ENCODE peak calls at places on chromosome 22, in six cellular contexts. W is neural crest cell, L is nephron progenitor cell, T is body of pancreas, U is RWPE2, A is astrocyte of the cerebellum. Q is an unnamed sample.

GRCh38 chr22:45968751-45969413 is 8.1 kb downstream of the WNT7B start:
- DNase-seq in W (no peak), L (no peak), T (no peak), U (peak), A (peak), Q (no peak)

GRCh38 chr22:17770180-17771077 is 3.8 kb downstream of the BID start:
- DNase-seq in W (no peak), L (no peak), T (peak), U (no peak), A (no peak), Q (no peak)

GRCh38 chr22:46966495-46966845 is 204.0 kb downstream of the TBC1D22A start:
- DNase-seq in W (no peak), L (no peak), T (no peak), U (no peak), A (no peak), Q (no peak)

GRCh38 chr22:19220867-19221266 is 42.3 kb upstream of the SLC25A1 start:
- DNase-seq in W (no peak), L (no peak), T (no peak), U (no peak), A (no peak), Q (no peak)

GRCh38 chr22:33035276-33035863 is 22.8 kb downstream of the SYN3 start:
- DNase-seq in W (no peak), L (no peak), T (no peak), U (no peak), A (no peak), Q (no peak)

GRCh38 chr22:34080501-34080900 is 160.2 kb upstream of the LARGE1 start:
- DNase-seq in W (no peak), L (no peak), T (no peak), U (no peak), A (no peak), Q (no peak)

GRCh38 chr22:44526431-44527115 is 28.5 kb upstream of the RTL6 start:
- DNase-seq in W (no peak), L (no peak), T (no peak), U (no peak), A (no peak), Q (no peak)

GRCh38 chr22:46262449-46263207 is 515 bp downstream of the PKDREJ start:
- DNase-seq in W (peak), L (peak), T (peak), U (no peak), A (no peak), Q (peak)

GRCh38 chr22:40932396-40932795 is 18.8 kb upstream of the RBX1 start:
- DNase-seq in W (no peak), L (no peak), T (no peak), U (no peak), A (no peak), Q (no peak)

GRCh38 chr22:35306350-35306967 is 6.8 kb downstream of the TOM1 start:
- DNase-seq in W (no peak), L (peak), T (no peak), U (no peak), A (no peak), Q (no peak)

GRCh38 chr22:25062378-25063095 is 110.0 kb downstream of the KIAA1671 start:
- DNase-seq in W (no peak), L (no peak), T (no peak), U (no peak), A (no peak), Q (no peak)

GRCh38 chr22:47164514-47165337 is 402.3 kb downstream of the TBC1D22A start:
- DNase-seq in W (peak), L (peak), T (peak), U (no peak), A (no peak), Q (peak)

GRCh38 chr22:39928556-39929401 is 27.9 kb downstream of the GRAP2 start:
- DNase-seq in W (no peak), L (no peak), T (no peak), U (no peak), A (no peak), Q (no peak)

GRCh38 chr22:19901577-19902244 is 39.9 kb upstream of the COMT start:
- DNase-seq in W (no peak), L (no peak), T (no peak), U (no peak), A (no peak), Q (no peak)

GRCh38 chr22:24982301-24983056 is 30.0 kb downstream of the KIAA1671 start:
- DNase-seq in W (no peak), L (no peak), T (no peak), U (no peak), A (no peak), Q (no peak)

GRCh38 chr22:31776231-31776630 is 22.4 kb downstream of the DEPDC5 start:
- DNase-seq in W (no peak), L (no peak), T (no peak), U (no peak), A (no peak), Q (no peak)

GRCh38 chr22:20013382-20013871 is 3.2 kb downstream of the ARVCF start:
- DNase-seq in W (peak), L (peak), T (peak), U (no peak), A (no peak), Q (peak)

GRCh38 chr22:40237788-40238424 is 60.2 kb downstream of the TNRC6B start:
- DNase-seq in W (no peak), L (no peak), T (no peak), U (no peak), A (no peak), Q (no peak)

GRCh38 chr22:27050771-27051170 is 393.4 kb downstream of the MIAT start:
- DNase-seq in W (no peak), L (no peak), T (no peak), U (no peak), A (no peak), Q (no peak)

GRCh38 chr22:36486619-36487384 is 5.4 kb upstream of the TXN2 start:
- DNase-seq in W (peak), L (peak), T (peak), U (no peak), A (no peak), Q (peak)
- TF ChIP-seq CTCF in W (peak), L (peak), T (peak), U (peak), A (peak), Q (no peak)

GRCh38 chr22:49994361-49995058 is 18.1 kb downstream of the IL17REL start:
- DNase-seq in W (no peak), L (no peak), T (no peak), U (peak), A (no peak), Q (no peak)

GRCh38 chr22:49992921-49993648 is 19.5 kb downstream of the IL17REL start:
- DNase-seq in W (no peak), L (peak), T (peak), U (no peak), A (no peak), Q (peak)

GRCh38 chr22:49995059-49995412 is 17.5 kb downstream of the IL17REL start:
- DNase-seq in W (no peak), L (no peak), T (no peak), U (no peak), A (no peak), Q (no peak)

GRCh38 chr22:49991907-49992533 is 20.5 kb downstream of the IL17REL start:
- DNase-seq in W (no peak), L (no peak), T (no peak), U (no peak), A (no peak), Q (no peak)

DNA sequence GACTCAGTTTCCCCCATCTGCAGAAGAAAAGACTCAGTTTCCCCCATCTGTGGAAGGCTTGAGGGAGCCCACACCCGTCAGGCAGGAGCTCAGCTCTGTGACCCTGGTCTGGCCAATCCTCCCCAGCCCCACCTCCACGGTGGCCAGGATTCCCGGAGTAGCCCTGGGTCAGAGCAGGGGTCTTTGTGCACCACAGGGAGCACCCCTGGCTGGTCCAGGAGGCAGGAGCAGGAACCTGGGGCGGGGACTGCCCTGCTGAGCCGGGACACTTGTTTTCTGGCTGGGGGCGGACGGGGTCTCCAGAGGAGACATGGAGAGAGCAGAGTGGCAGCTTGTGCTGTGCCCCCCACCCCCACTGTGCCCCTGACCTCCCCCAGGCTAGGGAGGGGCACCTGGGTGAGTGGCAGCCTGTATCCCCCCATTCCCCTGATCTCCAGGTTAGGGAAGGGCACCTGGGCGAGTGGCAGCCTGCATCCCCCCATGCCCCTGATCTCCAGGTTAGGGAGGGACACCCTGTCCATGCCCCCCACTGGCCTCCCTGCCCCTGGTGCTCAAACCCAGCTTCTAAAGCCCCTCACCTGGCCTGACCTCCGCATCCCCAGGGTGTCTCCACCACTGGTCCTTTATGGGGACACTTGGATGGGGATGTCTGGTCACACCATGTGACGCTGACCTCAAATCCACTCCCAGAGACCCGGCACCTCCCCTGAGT is 18.8 kb downstream of the IL17REL start:
- DNase-seq in W (no peak), L (no peak), T (no peak), U (peak), A (no peak), Q (no peak)
- TF ChIP-seq CTCF in W (no peak), L (no peak), T (no peak), U (peak), A (no peak), Q (no peak)

GRCh38 chr22:21866821-21867527 is 471 bp downstream of the MAPK1 start:
- DNase-seq in W (peak), L (no peak), T (peak), U (no peak), A (no peak), Q (no peak)

GRCh38 chr22:21868651-21869050 is 1.2 kb upstream of the MAPK1 start:
- DNase-seq in W (no peak), L (no peak), T (no peak), U (no peak), A (no peak), Q (no peak)

GRCh38 chr22:21865041-21865440 is 2.4 kb downstream of the MAPK1 start:
- DNase-seq in W (no peak), L (no peak), T (peak), U (no peak), A (peak), Q (no peak)

GRCh38 chr22:21862386-21863242 is 4.8 kb downstream of the MAPK1 start:
- DNase-seq in W (no peak), L (no peak), T (no peak), U (no peak), A (no peak), Q (no peak)

GRCh38 chr22:21867528-21868266 is at the start of gene MAPK1:
- DNase-seq in W (peak), L (peak), T (peak), U (peak), A (peak), Q (peak)
- TF ChIP-seq CTCF in W (peak), L (no peak), T (peak), U (peak), A (peak), Q (peak)

DNA sequence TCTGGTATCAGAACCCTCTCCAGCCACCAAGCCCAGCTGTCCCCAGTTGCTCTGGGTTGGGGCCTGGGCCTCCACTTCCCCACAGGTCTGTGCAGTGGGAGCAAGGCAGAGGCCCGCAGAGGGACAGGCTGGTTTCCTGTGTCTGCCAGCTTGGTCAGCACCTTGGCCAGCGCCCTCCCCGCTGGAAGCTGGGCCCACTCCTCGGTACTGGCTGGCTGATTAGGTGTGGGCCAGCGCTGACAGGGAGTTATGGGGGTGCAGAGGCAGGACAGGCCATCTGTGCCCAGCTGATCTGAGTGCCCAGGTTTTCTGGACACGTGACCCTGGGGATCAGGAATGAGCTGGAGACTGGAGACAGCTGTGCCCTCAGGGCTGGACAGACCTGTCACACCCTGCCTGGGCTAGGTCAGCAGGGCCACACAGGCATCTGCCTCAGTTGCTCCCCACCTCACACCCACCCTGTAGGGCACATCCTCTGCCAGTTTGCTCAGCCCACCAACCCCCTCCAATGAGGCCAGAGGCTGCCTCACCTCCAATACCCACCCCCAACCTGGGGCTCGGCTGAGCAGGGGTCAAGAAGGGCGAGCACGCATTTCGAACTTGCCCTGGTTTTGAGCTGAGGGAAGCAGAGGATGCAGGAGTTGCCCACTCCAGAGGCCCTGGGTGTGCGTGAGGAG is 175.3 kb downstream of the IGLL1 start:
- DNase-seq in W (no peak), L (no peak), T (peak), U (no peak), A (peak), Q (peak)
- TF ChIP-seq CTCF in W (no peak), L (no peak), T (no peak), U (no peak), A (no peak), Q (no peak)

GRCh38 chr22:29342577-29343312 is 27.2 kb upstream of the RASL10A start:
- DNase-seq in W (no peak), L (no peak), T (peak), U (no peak), A (no peak), Q (no peak)
- TF ChIP-seq CTCF in W (no peak), L (no peak), T (no peak), U (no peak), A (no peak), Q (no peak)

DNA sequence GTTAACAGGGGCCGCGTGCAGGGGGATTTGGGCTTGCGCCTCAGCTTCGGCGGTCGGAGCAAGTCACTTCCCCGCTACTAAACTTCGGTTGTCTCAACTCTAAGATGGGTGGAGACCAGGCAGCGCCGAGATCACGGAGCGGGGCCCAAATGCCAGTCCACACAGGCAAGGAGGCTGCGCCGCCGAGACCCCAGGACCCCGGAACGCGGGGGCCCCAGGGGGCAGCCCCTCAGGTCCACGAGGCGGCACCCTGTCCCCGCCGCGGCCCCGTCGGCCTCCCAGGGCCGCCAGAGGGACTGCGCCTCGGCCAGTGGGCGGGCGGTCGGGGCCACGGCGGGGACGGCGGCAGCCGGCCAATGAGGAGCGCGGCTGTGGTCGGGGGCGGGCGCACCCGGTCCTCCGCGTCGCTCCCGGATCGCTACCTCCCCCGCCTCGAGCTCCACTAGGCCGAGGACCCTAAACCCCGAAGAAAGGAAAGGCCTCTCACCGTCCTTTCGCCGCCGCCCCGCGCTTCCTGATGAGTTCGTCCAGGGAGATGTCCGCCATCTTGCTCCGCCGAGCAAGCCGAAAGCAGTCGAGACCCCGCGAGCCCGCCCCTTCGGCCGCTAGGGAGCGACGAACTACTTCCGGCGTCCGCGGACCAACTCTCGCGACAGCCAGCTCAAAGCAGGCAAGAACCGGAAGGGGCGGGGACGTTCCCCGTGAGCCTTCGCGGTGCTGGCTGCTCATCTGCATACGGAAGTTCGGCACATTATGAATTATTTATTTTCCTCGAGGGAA is at the start of gene POLDIP3:
- DNase-seq in W (peak), L (peak), T (peak), U (peak), A (peak), Q (peak)
- TF ChIP-seq CTCF in W (peak), L (no peak), T (peak), U (peak), A (peak), Q (no peak)